ENCODE peak calls at places on chromosome 9, in four cellular contexts. H, F, T and E are unnamed samples.

GRCh38 chr9:19699757-19700156 is 89.1 kb downstream of the SLC24A2 start:
- DNase-seq in F (no peak), H (no peak), T (no peak), E (no peak)

GRCh38 chr9:81801190-81801589 is 111.8 kb upstream of the TLE1 start:
- DNase-seq in T (no peak), H (no peak), F (no peak), E (no peak)

GRCh38 chr9:92564982-92565381 is 29.2 kb upstream of the ECM2 start:
- DNase-seq in T (no peak), F (no peak), H (no peak), E (no peak)

GRCh38 chr9:119588874-119589560 is 219.8 kb upstream of the BRINP1 start:
- DNase-seq in F (no peak), T (no peak), H (no peak), E (peak; percentile 86)

GRCh38 chr9:76662476-76663281 is 101.6 kb upstream of the PCA3 start:
- DNase-seq in H (no peak), F (no peak), T (no peak), E (peak; percentile 38)

GRCh38 chr9:134296301-134297081 is 29.8 kb upstream of the RXRA start:
- DNase-seq in F (no peak), H (no peak), T (no peak), E (no peak)

GRCh38 chr9:92726971-92727715 is 37.5 kb downstream of the BICD2 start:
- DNase-seq in F (no peak), H (no peak), T (no peak), E (peak; percentile 92)

GRCh38 chr9:93592389-93593021 is 16.1 kb downstream of the PHF2 start:
- DNase-seq in H (no peak), T (peak; percentile 68), F (no peak), E (peak; percentile 51)

GRCh38 chr9:137823986-137824771 is 53.4 kb upstream of the CACNA1B start:
- DNase-seq in H (no peak), T (no peak), F (no peak), E (no peak)

GRCh38 chr9:113421726-113422125 is 11.2 kb downstream of the C9orf43 start:
- DNase-seq in F (no peak), T (no peak), H (no peak), E (no peak)

GRCh38 chr9:93598647-93599241 is 22.4 kb downstream of the PHF2 start:
- DNase-seq in T (peak; percentile 62), F (no peak), H (no peak), E (no peak)

GRCh38 chr9:37486616-37487544 is 1.1 kb downstream of the POLR1E start:
- DNase-seq in H (peak; percentile 70), F (no peak), T (no peak), E (no peak)

GRCh38 chr9:137411670-137412380 is 11.1 kb downstream of the EXD3 start:
- DNase-seq in H (peak; percentile 82), T (no peak), F (no peak), E (no peak)

GRCh38 chr9:137254624-137255447 is at the start of gene NELFB:
- DNase-seq in F (peak; percentile 97), T (peak; percentile 95), H (peak; percentile 81), E (peak; percentile 84)

GRCh38 chr9:134895103-134895502 is 14.5 kb downstream of the FCN2 start:
- DNase-seq in T (no peak), F (no peak), H (no peak), E (no peak)

GRCh38 chr9:16545639-16546038 is 324.8 kb downstream of the BNC2 start:
- DNase-seq in H (no peak), F (no peak), T (no peak), E (no peak)

GRCh38 chr9:107929439-107929838 is 439.9 kb upstream of the KLF4 start:
- DNase-seq in F (no peak), T (no peak), H (peak; percentile 53), E (no peak)

GRCh38 chr9:21800931-21801682 is 1.3 kb upstream of the MTAP start:
- DNase-seq in T (no peak), F (no peak), H (no peak), E (no peak)

GRCh38 chr9:101848485-101848919 is 110.1 kb upstream of the GRIN3A start:
- DNase-seq in F (no peak), T (no peak), H (no peak), E (no peak)

GRCh38 chr9:13358128-13358527 is 78.6 kb upstream of the MPDZ start:
- DNase-seq in T (no peak), F (no peak), H (peak; percentile 34), E (no peak)

GRCh38 chr9:112380771-112381181 is 868 bp downstream of the HSDL2 start:
- DNase-seq in F (no peak), H (peak; percentile 22), T (no peak), E (no peak)

GRCh38 chr9:134063088-134063875 is 4.5 kb downstream of the BRD3 start:
- DNase-seq in H (no peak), T (peak; percentile 74), F (peak; percentile 19), E (no peak)

GRCh38 chr9:81389569-81389993 is 299.8 kb downstream of the TLE1 start:
- DNase-seq in F (no peak), H (peak; percentile 89), T (no peak), E (no peak)

GRCh38 chr9:110641350-110641749 is 27.2 kb upstream of the MUSK start:
- DNase-seq in F (no peak), H (no peak), T (no peak), E (no peak)

GRCh38 chr9:110640736-110641135 is 27.9 kb upstream of the MUSK start:
- DNase-seq in T (no peak), F (no peak), H (no peak), E (no peak)

GRCh38 chr9:110635589-110635988 is 33.0 kb upstream of the MUSK start:
- DNase-seq in F (no peak), H (no peak), T (no peak), E (no peak)

DNA sequence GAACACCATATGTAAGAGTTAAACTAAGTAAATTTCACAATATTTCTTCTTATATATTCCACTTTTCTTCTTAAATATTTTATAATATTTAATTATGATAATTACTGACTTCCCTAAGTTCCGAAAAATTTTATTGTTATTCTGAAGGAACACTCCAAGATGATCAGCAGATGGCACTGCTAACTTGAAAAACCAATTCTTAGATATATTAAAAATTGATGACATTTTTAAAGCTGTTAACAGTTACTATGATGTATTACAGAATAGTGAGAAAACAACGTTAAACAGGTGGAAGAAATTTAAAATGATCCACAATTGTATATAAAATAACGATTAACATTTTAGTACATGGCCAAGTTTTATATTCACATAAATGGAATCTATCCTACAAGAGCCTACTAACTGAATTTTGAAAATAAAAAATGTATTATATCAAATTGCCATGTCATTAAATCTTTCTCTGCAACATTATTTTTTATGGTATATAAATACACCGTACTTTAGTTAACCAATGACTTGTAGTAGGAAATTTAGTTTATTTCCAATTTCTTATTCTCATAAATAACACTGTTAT is 30.1 kb upstream of the MUSK start:
- DNase-seq in T (no peak), H (no peak), F (no peak), E (no peak)
- TF ChIP-seq CTCF in T (peak; percentile 13), H (peak; percentile 41), F (peak; percentile 49), E (no peak)

GRCh38 chr9:34651876-34652602 is at the start of gene IL11RA:
- DNase-seq in H (peak; percentile 79), F (peak; percentile 76), T (peak; percentile 94), E (peak; percentile 91)
- H3K4me3 ChIP-seq in H (peak within 1 kb of the TSS; percentile 34), F (peak within 1 kb of the TSS; percentile 59), T (peak within 1 kb of the TSS; percentile 36), E (peak within 1 kb of the TSS; percentile 51)

GRCh38 chr9:95936579-95937075 is 61.1 kb downstream of the ERCC6L2 start:
- DNase-seq in F (no peak), H (no peak), T (no peak), E (no peak)
- H3K36me3 ChIP-seq in F (peaks cover 27% of the 10 kb centered on the region), H (peaks cover 2% of the 10 kb centered on the region), T (peaks cover 14% of the 10 kb centered on the region), E (peaks cover 57% of the 10 kb centered on the region)

GRCh38 chr9:23153058-23153457 is 673.0 kb downstream of the ELAVL2 start:
- DNase-seq in T (no peak), H (no peak), F (no peak), E (no peak)
- TF ChIP-seq CTCF in T (no peak), H (peak; percentile 8), F (peak; percentile 17), E (peak; percentile 18)

GRCh38 chr9:86352440-86353106 is 1.6 kb downstream of the TUT7 start:
- DNase-seq in T (no peak), F (no peak), H (no peak), E (no peak)

GRCh38 chr9:86350006-86350755 is 4.0 kb downstream of the TUT7 start:
- DNase-seq in T (no peak), H (no peak), F (no peak), E (no peak)

GRCh38 chr9:86353591-86354047 is 591 bp downstream of the TUT7 start:
- DNase-seq in F (no peak), H (peak; percentile 62), T (no peak), E (peak; percentile 21)

GRCh38 chr9:86351897-86352296 is 2.3 kb downstream of the TUT7 start:
- DNase-seq in T (no peak), H (no peak), F (no peak), E (no peak)

GRCh38 chr9:86349271-86349670 is 4.9 kb downstream of the TUT7 start:
- DNase-seq in F (no peak), H (no peak), T (no peak), E (no peak)
- H3K4me3 ChIP-seq in F (no peak overlapping the region), H (no peak overlapping the region), T (no peak overlapping the region), E (no peak overlapping the region)

DNA sequence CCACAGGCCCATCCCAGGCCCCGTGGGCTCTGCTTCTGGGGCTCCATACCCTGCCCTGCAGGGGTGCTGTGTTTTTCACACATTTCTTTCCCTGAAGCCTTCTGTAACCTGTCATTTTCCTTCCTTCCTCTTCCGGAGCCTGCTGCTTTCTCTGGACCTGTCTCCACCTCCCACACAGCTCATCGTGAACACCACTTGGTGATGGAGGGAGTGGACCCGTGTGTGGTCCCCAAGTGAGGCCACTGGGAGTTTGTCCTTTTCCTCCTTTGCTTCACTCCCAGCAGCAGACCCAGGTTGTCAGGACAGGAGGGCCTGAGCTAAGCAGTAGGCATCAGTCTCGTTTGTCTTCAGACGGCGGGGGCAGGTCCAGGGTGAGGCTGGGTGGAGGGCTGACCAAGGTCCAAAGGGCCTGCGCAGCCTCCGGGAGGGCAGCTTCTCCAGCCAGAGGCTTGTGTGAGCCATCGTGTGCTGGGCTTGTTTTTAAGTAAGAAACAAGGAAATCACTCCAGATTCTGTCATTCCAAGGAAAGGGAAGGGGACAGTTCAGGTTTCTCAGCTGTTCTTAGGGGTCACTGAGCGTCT is 5.8 kb upstream of the POMT1 start:
- DNase-seq in T (no peak), H (no peak), F (no peak), E (no peak)
- H3K36me3 ChIP-seq in T (peaks cover 78% of the 10 kb centered on the region), H (peaks cover 39% of the 10 kb centered on the region), F (peaks cover 92% of the 10 kb centered on the region), E (peaks cover 92% of the 10 kb centered on the region)

DNA sequence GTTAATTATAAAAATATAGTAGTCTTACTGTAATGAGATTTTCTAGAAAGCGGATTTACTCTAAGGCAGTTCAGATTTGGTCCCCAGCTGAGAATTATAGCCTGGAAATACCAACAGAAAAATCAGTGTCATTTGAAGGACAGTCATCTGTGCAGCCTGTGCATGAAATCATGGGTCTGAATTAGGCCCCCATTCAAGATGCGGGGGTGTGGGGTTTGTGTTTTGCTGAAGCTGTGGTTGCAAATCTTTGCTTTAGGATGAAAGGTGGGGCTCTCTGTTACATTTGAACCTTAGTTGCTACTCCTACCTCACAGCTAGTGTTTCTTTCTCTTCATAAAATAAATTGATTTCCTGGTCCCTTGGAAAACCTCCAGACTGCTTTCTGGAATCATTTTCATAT is 4.9 kb upstream of the ABL1 start:
- DNase-seq in F (no peak), T (no peak), H (no peak), E (peak; percentile 37)
- TF ChIP-seq CTCF in F (no peak), T (no peak), H (no peak), E (no peak)